ENCODE peak calls at places on chromosomes 5 and 9, in four cellular contexts. W is A673; H is activated CD4-positive, alpha-beta T cell treated with anti-CD3 and anti-CD28 coated beads, Interleukin-2, amount 50 U/mL, for 1 hour; Y is K562. D is an unnamed sample.

GRCh38 chr5:160159991-160160826 is 41.0 kb upstream of the PWWP2A start:
- DNase-seq in Y (no peak), H (no peak), W (no peak), D (no peak)

GRCh38 chr9:13718086-13718485 is 438.6 kb upstream of the MPDZ start:
- DNase-seq in Y (no peak), W (no peak), H (no peak), D (no peak)

GRCh38 chr9:35519697-35520403 is 29.9 kb downstream of the RUSC2 start:
- DNase-seq in W (no peak), Y (no peak), H (no peak), D (no peak)

GRCh38 chr9:37392272-37392671 is 30.2 kb upstream of the GRHPR start:
- DNase-seq in Y (peak), H (no peak), W (peak), D (no peak)

GRCh38 chr9:20289416-20289815 is 332.9 kb downstream of the MLLT3 start:
- DNase-seq in Y (no peak), H (no peak), W (no peak), D (no peak)

GRCh38 chr5:36944607-36945225 is 68.1 kb downstream of the NIPBL start:
- DNase-seq in H (no peak), Y (peak), W (peak), D (peak)

GRCh38 chr5:98827161-98827560 is 53.7 kb downstream of the RGMB start:
- DNase-seq in H (no peak), W (peak), Y (peak), D (peak)

GRCh38 chr5:147403659-147404640 is 105.9 kb downstream of the DPYSL3 start:
- DNase-seq in H (no peak), W (no peak), Y (no peak), D (no peak)

GRCh38 chr5:113232667-113233066 is 202.1 kb downstream of the TSSK1B start:
- DNase-seq in Y (no peak), W (no peak), H (no peak), D (no peak)

GRCh38 chr5:3353561-3353960 is 242.1 kb upstream of the IRX1 start:
- DNase-seq in W (no peak), H (no peak), Y (no peak), D (no peak)

GRCh38 chr9:21110708-21111576 is 30.7 kb downstream of the IFNW1 start:
- DNase-seq in W (peak), H (no peak), Y (no peak), D (peak)

GRCh38 chr9:114030364-114030763 is 47.7 kb downstream of the AMBP start:
- DNase-seq in W (no peak), Y (no peak), H (no peak), D (no peak)

GRCh38 chr5:178425621-178426068 is 164.5 kb downstream of the COL23A1 start:
- DNase-seq in H (no peak), Y (no peak), W (no peak), D (no peak)

GRCh38 chr5:173451651-173452050 is 123.4 kb upstream of the STC2 start:
- DNase-seq in W (no peak), Y (no peak), H (no peak), D (no peak)

GRCh38 chr9:93829271-93830223 is 125.6 kb downstream of the BARX1 start:
- DNase-seq in W (no peak), Y (no peak), H (no peak), D (no peak)

GRCh38 chr9:114307323-114308250 is 15.3 kb upstream of the ORM1 start:
- DNase-seq in Y (no peak), W (no peak), H (no peak), D (no peak)

GRCh38 chr5:68086857-68087256 is 128.7 kb upstream of the PIK3R1 start:
- DNase-seq in H (no peak), Y (no peak), W (no peak), D (no peak)

GRCh38 chr5:120304653-120305052 is 159.4 kb upstream of the PRR16 start:
- DNase-seq in W (peak), H (no peak), Y (no peak), D (no peak)

GRCh38 chr5:1877434-1878049 is 5.2 kb downstream of the IRX4 start:
- DNase-seq in W (no peak), Y (no peak), H (no peak), D (no peak)

GRCh38 chr5:67437905-67438845 is 241.6 kb upstream of the CD180 start:
- DNase-seq in H (no peak), Y (no peak), W (peak), D (no peak)

GRCh38 chr9:77589046-77589795 is 58.9 kb downstream of the GNA14 start:
- DNase-seq in H (no peak), W (no peak), Y (no peak), D (no peak)

GRCh38 chr5:138953370-138954256 is 78.5 kb upstream of the LRRTM2 start:
- DNase-seq in H (no peak), W (peak), Y (peak), D (peak)

GRCh38 chr5:166436857-166437256 is 1854.6 kb upstream of the WWC1 start:
- DNase-seq in W (peak), Y (no peak), H (no peak), D (no peak)

GRCh38 chr9:92764988-92765936 is 629 bp upstream of the BICD2 start:
- DNase-seq in H (peak), Y (peak), W (peak), D (peak)